ENCODE peak calls at places on chromosomes 11 and 22, in five cellular contexts. M, J, L, B and K are unnamed samples.

GRCh38 chr11:74019860-74020259 is 11.0 kb upstream of the UCP3 start:
- DNase-seq in M (no peak), J (no peak), L (no peak), B (no peak), K (peak; percentile 78)

GRCh38 chr11:1742371-1742770 is 8.0 kb downstream of the IFITM10 start:
- DNase-seq in M (no peak), J (no peak), L (no peak), B (no peak), K (peak; percentile 31)

GRCh38 chr11:73152086-73152853 is 10.2 kb upstream of the FCHSD2 start:
- DNase-seq in M (no peak), J (no peak), L (no peak), B (no peak), K (no peak)

GRCh38 chr11:64654439-64654838 is 63.4 kb downstream of the SLC22A12 start:
- DNase-seq in M (no peak), J (no peak), L (no peak), B (no peak), K (no peak)

GRCh38 chr22:37777122-37777687 is 30.5 kb upstream of the GCAT start:
- DNase-seq in M (peak; percentile 86), J (peak; percentile 85), L (no peak), B (peak; percentile 92), K (no peak)

GRCh38 chr11:120540744-120541143 is 29.2 kb downstream of the GRIK4 start:
- DNase-seq in M (no peak), J (no peak), L (no peak), B (no peak), K (no peak)

GRCh38 chr22:22691716-22692701 is 47.6 kb downstream of the GGTLC2 start:
- DNase-seq in M (peak; percentile 7), J (peak; percentile 28), L (no peak), B (no peak), K (no peak)

GRCh38 chr22:25692965-25693565 is 48.9 kb upstream of the MYO18B start:
- DNase-seq in M (no peak), J (no peak), L (no peak), B (no peak), K (no peak)

GRCh38 chr22:42909363-42910058 is 52.4 kb upstream of the ARFGAP3 start:
- DNase-seq in M (no peak), J (no peak), L (no peak), B (no peak), K (no peak)